ENCODE peak calls at places on chromosomes 11 and 22, in ten cellular contexts. C, F, Y, R, I, K, J, G, H and V are unnamed samples.

GRCh38 chr22:19577422-19577966 is 53.3 kb upstream of the CLDN5 start:
- DNase-seq in C (no peak), F (no peak), Y (no peak), R (no peak), I (no peak), K (no peak), J (no peak), G (no peak), H (no peak), V (no peak)

GRCh38 chr11:19242184-19242932 is 1.6 kb upstream of the E2F8 start:
- DNase-seq in C (no peak), F (peak), Y (no peak), R (no peak), I (peak), K (no peak), J (no peak), G (no peak), H (no peak), V (no peak)

GRCh38 chr11:121833970-121834369 is 282.0 kb downstream of the BLID start:
- DNase-seq in C (no peak), F (no peak), Y (no peak), R (no peak), I (no peak), K (no peak), J (no peak), G (no peak), H (no peak), V (no peak)

GRCh38 chr22:17910561-17911311 is 113.6 kb downstream of the MICAL3 start:
- DNase-seq in C (peak), F (peak), Y (peak), R (no peak), I (peak), K (no peak), J (no peak), G (no peak), H (no peak), V (peak)

GRCh38 chr11:24496728-24497396 is at the start of gene LUZP2:
- DNase-seq in C (peak), F (peak), Y (no peak), R (no peak), I (peak), K (no peak), J (no peak), G (no peak), H (no peak), V (no peak)

GRCh38 chr11:13955971-13956421 is 6.5 kb upstream of the SPON1 start:
- DNase-seq in C (no peak), F (peak), Y (no peak), R (peak), I (no peak), K (peak), J (peak), G (peak), H (peak), V (peak)

GRCh38 chr22:49964493-49965290 is 4.1 kb downstream of the PIM3 start:
- DNase-seq in C (peak), F (no peak), Y (no peak), R (no peak), I (peak), K (peak), J (no peak), G (no peak), H (no peak), V (no peak)

GRCh38 chr11:62295504-62295903 is 3.4 kb downstream of the SCGB1D4 start:
- DNase-seq in C (no peak), F (peak), Y (no peak), R (no peak), I (no peak), K (no peak), J (no peak), G (no peak), H (peak), V (no peak)

GRCh38 chr11:14418801-14419417 is 59.9 kb upstream of the RRAS2 start:
- DNase-seq in C (no peak), F (no peak), Y (no peak), R (no peak), I (no peak), K (no peak), J (no peak), G (no peak), H (no peak), V (peak)

GRCh38 chr22:20602589-20603164 is 95.3 kb downstream of the MED15 start:
- DNase-seq in C (no peak), F (no peak), Y (no peak), R (no peak), I (no peak), K (no peak), J (no peak), G (no peak), H (no peak), V (no peak)

GRCh38 chr11:47566166-47566546 is 757 bp downstream of the PTPMT1 start:
- DNase-seq in C (no peak), F (no peak), Y (no peak), R (no peak), I (peak), K (no peak), J (peak), G (no peak), H (no peak), V (no peak)

GRCh38 chr11:128956401-128957203 is 13.9 kb upstream of the TP53AIP1 start:
- DNase-seq in C (no peak), F (peak), Y (peak), R (no peak), I (no peak), K (no peak), J (no peak), G (no peak), H (peak), V (peak)

GRCh38 chr11:80096736-80097135 is 655.9 kb upstream of the TENM4 start:
- DNase-seq in C (no peak), F (peak), Y (no peak), R (no peak), I (no peak), K (no peak), J (no peak), G (no peak), H (peak), V (no peak)

GRCh38 chr11:111081021-111081511 is 164.5 kb upstream of the POU2AF2 start:
- DNase-seq in C (no peak), F (no peak), Y (peak), R (no peak), I (no peak), K (no peak), J (no peak), G (no peak), H (no peak), V (no peak)

GRCh38 chr11:116742104-116742503 is 30.7 kb downstream of the BUD13 start:
- DNase-seq in C (no peak), F (no peak), Y (no peak), R (no peak), I (no peak), K (no peak), J (no peak), G (no peak), H (no peak), V (no peak)

GRCh38 chr11:6402061-6402470 is 11.8 kb downstream of the SMPD1 start:
- DNase-seq in C (no peak), F (no peak), Y (no peak), R (no peak), I (no peak), K (no peak), J (no peak), G (no peak), H (no peak), V (no peak)

GRCh38 chr11:16912607-16913006 is 101.6 kb downstream of the PLEKHA7 start:
- DNase-seq in C (no peak), F (no peak), Y (no peak), R (no peak), I (no peak), K (no peak), J (no peak), G (no peak), H (no peak), V (no peak)

GRCh38 chr11:84549221-84549620 is 1077.9 kb downstream of the DLG2 start:
- DNase-seq in C (no peak), F (peak), Y (no peak), R (no peak), I (no peak), K (no peak), J (no peak), G (no peak), H (no peak), V (no peak)

GRCh38 chr11:121508449-121508848 is 55.7 kb upstream of the SORL1-AS1 start:
- DNase-seq in C (no peak), F (no peak), Y (peak), R (no peak), I (no peak), K (no peak), J (no peak), G (no peak), H (no peak), V (no peak)

GRCh38 chr11:17275376-17276235 is 933 bp upstream of the NUCB2 start:
- DNase-seq in C (no peak), F (no peak), Y (no peak), R (no peak), I (no peak), K (no peak), J (no peak), G (no peak), H (no peak), V (no peak)

GRCh38 chr22:50656122-50657070 is 16.2 kb upstream of the SHANK3 start:
- DNase-seq in C (peak), F (peak), Y (no peak), R (no peak), I (peak), K (no peak), J (no peak), G (no peak), H (no peak), V (no peak)

GRCh38 chr22:46941958-46942815 is 179.7 kb downstream of the TBC1D22A start:
- DNase-seq in C (peak), F (no peak), Y (no peak), R (no peak), I (no peak), K (no peak), J (no peak), G (no peak), H (peak), V (no peak)

GRCh38 chr22:29476116-29476515 is 3.9 kb upstream of the NEFH start:
- DNase-seq in C (no peak), F (no peak), Y (no peak), R (no peak), I (no peak), K (no peak), J (no peak), G (no peak), H (no peak), V (no peak)

GRCh38 chr11:9015677-9016076 is 11.9 kb upstream of the NRIP3 start:
- DNase-seq in C (peak), F (peak), Y (peak), R (peak), I (peak), K (peak), J (peak), G (peak), H (peak), V (peak)

GRCh38 chr11:64501500-64502427 is 89.3 kb upstream of the SLC22A12 start:
- DNase-seq in C (no peak), F (no peak), Y (no peak), R (no peak), I (no peak), K (no peak), J (no peak), G (no peak), H (no peak), V (no peak)

GRCh38 chr11:10305964-10306918 is 1.4 kb downstream of the ADM start:
- DNase-seq in C (peak), F (no peak), Y (no peak), R (peak), I (peak), K (no peak), J (no peak), G (no peak), H (no peak), V (no peak)

GRCh38 chr11:70568504-70569172 is 170.3 kb downstream of the CTTN start:
- DNase-seq in C (peak), F (peak), Y (peak), R (no peak), I (peak), K (no peak), J (no peak), G (no peak), H (no peak), V (no peak)

GRCh38 chr11:17423533-17424310 is 35.3 kb upstream of the KCNJ11 start:
- DNase-seq in C (no peak), F (no peak), Y (peak), R (no peak), I (peak), K (no peak), J (no peak), G (no peak), H (no peak), V (no peak)

GRCh38 chr11:64745219-64745522 is 1.2 kb upstream of the RASGRP2 start:
- DNase-seq in C (peak), F (no peak), Y (no peak), R (peak), I (peak), K (peak), J (peak), G (no peak), H (no peak), V (no peak)

GRCh38 chr11:14409891-14410290 is 50.9 kb upstream of the RRAS2 start:
- DNase-seq in C (no peak), F (no peak), Y (no peak), R (no peak), I (no peak), K (no peak), J (no peak), G (no peak), H (no peak), V (no peak)

GRCh38 chr11:120293038-120293800 is 31.9 kb upstream of the TLCD5 start:
- DNase-seq in C (no peak), F (no peak), Y (no peak), R (no peak), I (no peak), K (no peak), J (no peak), G (no peak), H (no peak), V (no peak)